ENCODE peak calls at places on chromosome 11, in eight cellular contexts. One of them, this sample, is unnamed.

GRCh38 chr11:101915811-101916291 is 471 bp downstream of the ANGPTL5 start:
- DNase-seq in AG04449: no peak
- DNase-seq in testis: no peak
- DNase-seq in dorsolateral prefrontal cortex: no peak
- DNase-seq in BE2C: no peak
- DNase-seq in fibroblast of lung: peak; percentile 49
- DNase-seq in progenitor cell of endocrine pancreas: no peak
- DNase-seq in neural progenitor cell: peak; percentile 29
- DNase-seq in this sample: no peak

GRCh38 chr11:104968856-104969776 is 742 bp upstream of the CASP4 start:
- DNase-seq in AG04449: no peak
- DNase-seq in fibroblast of lung: peak; percentile 42
- DNase-seq in neural progenitor cell: peak; percentile 43
- DNase-seq in testis: peak; percentile 34
- DNase-seq in dorsolateral prefrontal cortex: no peak
- DNase-seq in BE2C: peak; percentile 25
- DNase-seq in progenitor cell of endocrine pancreas: no peak
- DNase-seq in this sample: peak; percentile 28

GRCh38 chr11:832529-833113 is at the start of gene CD151:
- DNase-seq in neural progenitor cell: peak; percentile 87
- DNase-seq in testis: peak; percentile 76
- DNase-seq in progenitor cell of endocrine pancreas: peak; percentile 38
- DNase-seq in BE2C: peak; percentile 67
- DNase-seq in fibroblast of lung: no peak
- DNase-seq in dorsolateral prefrontal cortex: no peak
- DNase-seq in AG04449: no peak
- DNase-seq in this sample: no peak

GRCh38 chr11:109869536-109869935 is 223.7 kb upstream of the ZC3H12C start:
- DNase-seq in dorsolateral prefrontal cortex: no peak
- DNase-seq in fibroblast of lung: no peak
- DNase-seq in neural progenitor cell: no peak
- DNase-seq in AG04449: no peak
- DNase-seq in BE2C: no peak
- DNase-seq in progenitor cell of endocrine pancreas: no peak
- DNase-seq in testis: no peak
- DNase-seq in this sample: no peak

GRCh38 chr11:66689661-66690590 is 12.2 kb upstream of the RBM4B start:
- DNase-seq in AG04449: no peak
- DNase-seq in BE2C: no peak
- DNase-seq in progenitor cell of endocrine pancreas: no peak
- DNase-seq in neural progenitor cell: no peak
- DNase-seq in fibroblast of lung: no peak
- DNase-seq in dorsolateral prefrontal cortex: peak; percentile 25
- DNase-seq in testis: no peak
- DNase-seq in this sample: no peak

GRCh38 chr11:59944761-59945160 is 6.5 kb downstream of the OOSP1 start:
- DNase-seq in AG04449: no peak
- DNase-seq in progenitor cell of endocrine pancreas: no peak
- DNase-seq in neural progenitor cell: no peak
- DNase-seq in testis: no peak
- DNase-seq in BE2C: no peak
- DNase-seq in dorsolateral prefrontal cortex: no peak
- DNase-seq in fibroblast of lung: no peak
- DNase-seq in this sample: no peak

GRCh38 chr11:111833524-111833923 is 37.9 kb downstream of the ALG9 start:
- DNase-seq in neural progenitor cell: no peak
- DNase-seq in testis: no peak
- DNase-seq in dorsolateral prefrontal cortex: no peak
- DNase-seq in BE2C: peak; percentile 14
- DNase-seq in fibroblast of lung: no peak
- DNase-seq in progenitor cell of endocrine pancreas: no peak
- DNase-seq in AG04449: no peak
- DNase-seq in this sample: peak; percentile 32

GRCh38 chr11:104467414-104467813 is 303.5 kb upstream of the PDGFD start:
- DNase-seq in AG04449: no peak
- DNase-seq in testis: no peak
- DNase-seq in fibroblast of lung: no peak
- DNase-seq in neural progenitor cell: no peak
- DNase-seq in BE2C: no peak
- DNase-seq in progenitor cell of endocrine pancreas: no peak
- DNase-seq in dorsolateral prefrontal cortex: no peak
- DNase-seq in this sample: no peak

DNA sequence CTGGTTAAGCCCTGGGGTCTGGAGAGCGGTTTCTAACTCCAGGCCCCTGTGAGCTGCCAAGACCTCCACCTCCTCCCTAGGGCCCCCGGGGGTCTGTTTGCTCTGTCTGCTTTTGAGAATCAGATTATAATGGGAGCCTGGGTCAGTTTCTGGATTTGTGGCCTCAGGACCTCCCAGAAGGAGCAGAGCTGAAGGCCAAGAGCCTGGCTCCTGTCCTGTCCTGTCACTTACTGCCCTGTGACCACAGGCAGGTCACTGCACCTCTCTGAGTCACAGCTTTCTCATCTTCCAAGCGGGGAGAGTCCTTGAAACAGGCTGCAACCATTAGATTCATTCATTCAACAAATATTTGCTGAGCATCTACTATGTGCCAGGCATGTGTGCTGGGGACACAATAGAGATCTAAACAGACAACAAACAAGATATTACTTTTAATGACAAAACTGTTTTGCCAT is 87.3 kb upstream of the FGF3 start:
- DNase-seq in testis: no peak
- DNase-seq in neural progenitor cell: no peak
- DNase-seq in BE2C: peak; percentile 97
- DNase-seq in AG04449: no peak
- DNase-seq in progenitor cell of endocrine pancreas: no peak
- DNase-seq in dorsolateral prefrontal cortex: no peak
- DNase-seq in fibroblast of lung: no peak
- DNase-seq in this sample: no peak
- TF ChIP-seq CTCF in testis: no peak
- TF ChIP-seq CTCF in neural progenitor cell: no peak
- TF ChIP-seq CTCF in BE2C: no peak
- TF ChIP-seq CTCF in AG04449: no peak
- TF ChIP-seq CTCF in progenitor cell of endocrine pancreas: no peak
- TF ChIP-seq CTCF in dorsolateral prefrontal cortex: no peak
- TF ChIP-seq CTCF in fibroblast of lung: no peak
- TF ChIP-seq CTCF in this sample: no peak

GRCh38 chr11:17403977-17404759 is 15.7 kb upstream of the KCNJ11 start:
- DNase-seq in AG04449: no peak
- DNase-seq in dorsolateral prefrontal cortex: no peak
- DNase-seq in BE2C: no peak
- DNase-seq in progenitor cell of endocrine pancreas: no peak
- DNase-seq in fibroblast of lung: no peak
- DNase-seq in testis: no peak
- DNase-seq in neural progenitor cell: no peak
- DNase-seq in this sample: no peak

GRCh38 chr11:17406818-17407149 is 18.3 kb upstream of the KCNJ11 start:
- DNase-seq in AG04449: no peak
- DNase-seq in BE2C: no peak
- DNase-seq in progenitor cell of endocrine pancreas: no peak
- DNase-seq in testis: no peak
- DNase-seq in neural progenitor cell: no peak
- DNase-seq in dorsolateral prefrontal cortex: no peak
- DNase-seq in fibroblast of lung: no peak
- DNase-seq in this sample: no peak

GRCh38 chr11:17407575-17407974 is 19.1 kb upstream of the KCNJ11 start:
- DNase-seq in dorsolateral prefrontal cortex: no peak
- DNase-seq in neural progenitor cell: no peak
- DNase-seq in AG04449: no peak
- DNase-seq in progenitor cell of endocrine pancreas: no peak
- DNase-seq in fibroblast of lung: no peak
- DNase-seq in BE2C: no peak
- DNase-seq in testis: no peak
- DNase-seq in this sample: no peak

GRCh38 chr11:17406082-17406817 is 17.8 kb upstream of the KCNJ11 start:
- DNase-seq in testis: no peak
- DNase-seq in AG04449: no peak
- DNase-seq in neural progenitor cell: no peak
- DNase-seq in progenitor cell of endocrine pancreas: no peak
- DNase-seq in dorsolateral prefrontal cortex: no peak
- DNase-seq in BE2C: no peak
- DNase-seq in fibroblast of lung: no peak
- DNase-seq in this sample: no peak

GRCh38 chr11:17405232-17406005 is 17.0 kb upstream of the KCNJ11 start:
- DNase-seq in fibroblast of lung: peak; percentile 32
- DNase-seq in neural progenitor cell: peak; percentile 71
- DNase-seq in dorsolateral prefrontal cortex: peak; percentile 76
- DNase-seq in BE2C: peak; percentile 64
- DNase-seq in testis: peak; percentile 34
- DNase-seq in AG04449: no peak
- DNase-seq in progenitor cell of endocrine pancreas: no peak
- DNase-seq in this sample: peak; percentile 81
- TF ChIP-seq CTCF in fibroblast of lung: no peak
- TF ChIP-seq CTCF in neural progenitor cell: peak; percentile 49
- TF ChIP-seq CTCF in dorsolateral prefrontal cortex: peak; percentile 21
- TF ChIP-seq CTCF in BE2C: peak; percentile 32
- TF ChIP-seq CTCF in testis: no peak
- TF ChIP-seq CTCF in AG04449: no peak
- TF ChIP-seq CTCF in progenitor cell of endocrine pancreas: no peak
- TF ChIP-seq CTCF in this sample: peak; percentile 42

GRCh38 chr11:21976210-21976609 is 216.7 kb upstream of the ANO5 start:
- DNase-seq in progenitor cell of endocrine pancreas: no peak
- DNase-seq in testis: no peak
- DNase-seq in BE2C: no peak
- DNase-seq in AG04449: no peak
- DNase-seq in neural progenitor cell: no peak
- DNase-seq in fibroblast of lung: no peak
- DNase-seq in dorsolateral prefrontal cortex: no peak
- DNase-seq in this sample: no peak
- TF ChIP-seq CTCF in progenitor cell of endocrine pancreas: no peak
- TF ChIP-seq CTCF in testis: no peak
- TF ChIP-seq CTCF in BE2C: no peak
- TF ChIP-seq CTCF in AG04449: no peak
- TF ChIP-seq CTCF in neural progenitor cell: no peak
- TF ChIP-seq CTCF in fibroblast of lung: no peak
- TF ChIP-seq CTCF in dorsolateral prefrontal cortex: no peak
- TF ChIP-seq CTCF in this sample: no peak

DNA sequence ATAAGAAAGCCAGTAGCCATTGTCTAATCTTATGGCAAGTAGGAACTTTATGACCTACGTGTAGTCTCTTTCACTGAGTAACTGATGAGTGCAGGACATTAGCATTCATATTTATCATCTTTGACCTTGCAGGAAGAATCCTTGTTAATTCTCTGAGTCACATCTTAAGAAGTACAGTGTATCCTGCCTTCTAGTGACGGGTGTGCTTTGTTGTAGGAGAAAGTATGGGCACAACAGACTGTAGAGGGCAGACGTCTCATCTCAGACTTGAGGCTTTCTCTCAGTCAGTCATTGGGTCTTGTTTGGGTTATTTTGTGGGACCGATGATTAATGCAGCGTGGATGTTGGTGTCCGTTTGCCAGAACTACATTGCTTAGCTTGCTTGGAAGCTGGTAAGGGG is 6.8 kb downstream of the RNF214 start:
- DNase-seq in progenitor cell of endocrine pancreas: no peak
- DNase-seq in BE2C: no peak
- DNase-seq in dorsolateral prefrontal cortex: no peak
- DNase-seq in neural progenitor cell: no peak
- DNase-seq in fibroblast of lung: peak; percentile 85
- DNase-seq in AG04449: peak; percentile 92
- DNase-seq in testis: no peak
- DNase-seq in this sample: no peak
- TF ChIP-seq CTCF in progenitor cell of endocrine pancreas: no peak
- TF ChIP-seq CTCF in BE2C: peak; percentile 9
- TF ChIP-seq CTCF in dorsolateral prefrontal cortex: no peak
- TF ChIP-seq CTCF in neural progenitor cell: no peak
- TF ChIP-seq CTCF in fibroblast of lung: peak; percentile 66
- TF ChIP-seq CTCF in AG04449: peak; percentile 77
- TF ChIP-seq CTCF in testis: no peak
- TF ChIP-seq CTCF in this sample: peak; percentile 27

GRCh38 chr11:68351450-68352275 is 39.3 kb downstream of the LRP5 start:
- DNase-seq in dorsolateral prefrontal cortex: no peak
- DNase-seq in neural progenitor cell: peak; percentile 9
- DNase-seq in progenitor cell of endocrine pancreas: no peak
- DNase-seq in testis: no peak
- DNase-seq in BE2C: no peak
- DNase-seq in fibroblast of lung: no peak
- DNase-seq in AG04449: no peak
- DNase-seq in this sample: no peak
- TF ChIP-seq CTCF in dorsolateral prefrontal cortex: no peak
- TF ChIP-seq CTCF in neural progenitor cell: no peak
- TF ChIP-seq CTCF in progenitor cell of endocrine pancreas: no peak
- TF ChIP-seq CTCF in testis: no peak
- TF ChIP-seq CTCF in BE2C: no peak
- TF ChIP-seq CTCF in fibroblast of lung: no peak
- TF ChIP-seq CTCF in AG04449: no peak
- TF ChIP-seq CTCF in this sample: no peak